ENCODE peak calls at places on chromosomes 5 and 9, in five cellular contexts. F is psoas muscle, O is NCI-H69, B is left ventricle myocardium inferior, W is NT2/D1. N is an unnamed sample.
A peak's percentile ranks its signal among the peaks of the same experiment; 100 is the strongest.

GRCh38 chr5:32030686-32031478 is 143.2 kb downstream of the GOLPH3 start:
- DNase-seq in F (no peak), O (no peak), B (no peak), W (no peak), N (no peak)

GRCh38 chr9:93651521-93651950 is 75.2 kb downstream of the PHF2 start:
- DNase-seq in F (no peak), O (no peak), B (peak; percentile 7), W (no peak), N (no peak)

GRCh38 chr5:1525624-1525985 is 1.8 kb upstream of the LPCAT1 start:
- DNase-seq in F (peak; percentile 7), O (no peak), B (no peak), W (no peak), N (no peak)

GRCh38 chr5:151758141-151758429 is 346 bp downstream of the ATOX1 start:
- DNase-seq in F (no peak), O (peak; percentile 67), B (no peak), W (no peak), N (peak; percentile 38)

GRCh38 chr9:127791085-127791484 is 5.3 kb downstream of the CDK9 start:
- DNase-seq in F (no peak), O (no peak), B (no peak), W (no peak), N (no peak)

GRCh38 chr9:86034863-86035734 is 64.3 kb downstream of the GOLM1 start:
- DNase-seq in F (no peak), O (peak; percentile 75), B (no peak), W (peak; percentile 46), N (peak; percentile 78)

GRCh38 chr9:36165766-36166149 is 3.4 kb upstream of the CCIN start:
- DNase-seq in F (no peak), O (no peak), B (no peak), W (no peak), N (no peak)

GRCh38 chr5:149203896-149204544 is 62.7 kb downstream of the ABLIM3 start:
- DNase-seq in F (no peak), O (no peak), B (no peak), W (no peak), N (no peak)

GRCh38 chr9:31590091-31590490 is 794.4 kb upstream of the ACO1 start:
- DNase-seq in F (no peak), O (peak; percentile 74), B (no peak), W (no peak), N (no peak)

GRCh38 chr9:81112638-81113037 is 576.7 kb downstream of the TLE1 start:
- DNase-seq in F (no peak), O (peak; percentile 88), B (no peak), W (peak; percentile 28), N (no peak)

GRCh38 chr9:4048441-4048840 is 251.4 kb downstream of the GLIS3 start:
- DNase-seq in F (no peak), O (peak; percentile 56), B (no peak), W (no peak), N (peak; percentile 35)

GRCh38 chr5:62144395-62145022 is 161.5 kb upstream of the KIF2A start:
- DNase-seq in F (no peak), O (peak; percentile 97), B (no peak), W (no peak), N (no peak)

N was measured in HAP-1.